ENCODE peak calls at places on chromosome 3, in four cellular contexts. One of them, this sample, is unnamed.

GRCh38 chr3:33074217-33075067 is 22.5 kb downstream of the GLB1 start:
- DNase-seq in choroid plexus epithelial cell: peak
- DNase-seq in AG09309: peak
- DNase-seq in Caco-2: peak
- DNase-seq in this sample: peak

GRCh38 chr3:157442729-157443128 is 6.1 kb downstream of the PTX3 start:
- DNase-seq in choroid plexus epithelial cell: peak
- DNase-seq in AG09309: no peak
- DNase-seq in Caco-2: no peak
- DNase-seq in this sample: no peak

GRCh38 chr3:15276028-15276717 is 56.2 kb downstream of the SH3BP5 start:
- DNase-seq in choroid plexus epithelial cell: no peak
- DNase-seq in AG09309: no peak
- DNase-seq in Caco-2: no peak
- DNase-seq in this sample: no peak

GRCh38 chr3:103295974-103296570 is 861.3 kb downstream of the ZPLD1 start:
- DNase-seq in choroid plexus epithelial cell: peak
- DNase-seq in AG09309: peak
- DNase-seq in Caco-2: no peak
- DNase-seq in this sample: peak

GRCh38 chr3:135801018-135801417 is 164.5 kb upstream of the PPP2R3A start:
- DNase-seq in choroid plexus epithelial cell: no peak
- DNase-seq in AG09309: no peak
- DNase-seq in Caco-2: no peak
- DNase-seq in this sample: no peak

GRCh38 chr3:107574650-107575049 is 51.9 kb downstream of the BBX start:
- DNase-seq in choroid plexus epithelial cell: peak
- DNase-seq in AG09309: no peak
- DNase-seq in Caco-2: no peak
- DNase-seq in this sample: peak

GRCh38 chr3:9183011-9183410 is 66.4 kb downstream of the SRGAP3 start:
- DNase-seq in choroid plexus epithelial cell: no peak
- DNase-seq in AG09309: no peak
- DNase-seq in Caco-2: no peak
- DNase-seq in this sample: no peak

GRCh38 chr3:180693656-180694055 is 14.4 kb upstream of the CCDC39 start:
- DNase-seq in choroid plexus epithelial cell: no peak
- DNase-seq in AG09309: no peak
- DNase-seq in Caco-2: no peak
- DNase-seq in this sample: no peak

GRCh38 chr3:29690954-29691353 is 410.1 kb downstream of the RBMS3 start:
- DNase-seq in choroid plexus epithelial cell: no peak
- DNase-seq in AG09309: no peak
- DNase-seq in Caco-2: no peak
- DNase-seq in this sample: no peak

GRCh38 chr3:189772584-189772983 is 141.4 kb downstream of the TP63 start:
- DNase-seq in choroid plexus epithelial cell: no peak
- DNase-seq in AG09309: peak
- DNase-seq in Caco-2: peak
- DNase-seq in this sample: no peak

GRCh38 chr3:142028174-142028833 is 121.0 kb downstream of the TFDP2 start:
- DNase-seq in choroid plexus epithelial cell: peak
- DNase-seq in AG09309: peak
- DNase-seq in Caco-2: no peak
- DNase-seq in this sample: peak

GRCh38 chr3:16467368-16467767 is 46.1 kb downstream of the RFTN1 start:
- DNase-seq in choroid plexus epithelial cell: no peak
- DNase-seq in AG09309: no peak
- DNase-seq in Caco-2: no peak
- DNase-seq in this sample: no peak

GRCh38 chr3:13069495-13069894 is 3.7 kb downstream of the IQSEC1 start:
- DNase-seq in choroid plexus epithelial cell: no peak
- DNase-seq in AG09309: no peak
- DNase-seq in Caco-2: no peak
- DNase-seq in this sample: no peak

GRCh38 chr3:190308154-190308553 is 14.1 kb downstream of the CLDN1 start:
- DNase-seq in choroid plexus epithelial cell: no peak
- DNase-seq in AG09309: no peak
- DNase-seq in Caco-2: no peak
- DNase-seq in this sample: no peak

GRCh38 chr3:25153130-25153529 is 274.9 kb upstream of the RARB start:
- DNase-seq in choroid plexus epithelial cell: no peak
- DNase-seq in AG09309: no peak
- DNase-seq in Caco-2: no peak
- DNase-seq in this sample: peak

GRCh38 chr3:94928921-94929320 is 866.1 kb downstream of the NSUN3 start:
- DNase-seq in choroid plexus epithelial cell: peak
- DNase-seq in AG09309: no peak
- DNase-seq in Caco-2: peak
- DNase-seq in this sample: peak

DNA sequence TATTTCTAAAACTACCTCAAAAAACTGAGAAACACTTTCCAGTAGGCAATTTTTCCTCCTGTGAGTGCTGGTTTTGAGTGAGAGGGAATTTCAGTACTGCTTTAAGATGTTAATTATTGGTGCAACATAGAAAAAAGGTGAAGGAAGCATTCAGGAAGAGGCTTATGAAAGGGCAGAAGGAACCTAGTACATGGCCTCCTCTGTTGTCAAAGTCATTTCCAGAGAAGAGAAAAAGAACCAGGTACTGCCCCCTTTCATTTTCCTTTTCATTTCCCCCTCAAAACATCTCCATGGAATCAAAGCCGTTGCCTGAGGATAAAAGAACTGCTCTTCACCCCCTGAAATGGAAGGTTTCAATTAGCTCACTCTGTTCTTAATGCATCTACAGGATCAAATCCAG is 19.8 kb downstream of the RARRES1 start:
- DNase-seq in choroid plexus epithelial cell: no peak
- DNase-seq in AG09309: no peak
- DNase-seq in Caco-2: no peak
- DNase-seq in this sample: no peak
- TF ChIP-seq CTCF in choroid plexus epithelial cell: no peak
- TF ChIP-seq CTCF in AG09309: no peak
- TF ChIP-seq CTCF in Caco-2: no peak
- TF ChIP-seq CTCF in this sample: no peak

GRCh38 chr3:182910939-182911781 is 69.2 kb downstream of the DCUN1D1 start:
- DNase-seq in choroid plexus epithelial cell: no peak
- DNase-seq in AG09309: no peak
- DNase-seq in Caco-2: no peak
- DNase-seq in this sample: no peak
- H3K4me3 ChIP-seq in choroid plexus epithelial cell: no peak
- H3K4me3 ChIP-seq in AG09309: no peak
- H3K4me3 ChIP-seq in Caco-2: no peak
- H3K4me3 ChIP-seq in this sample: no peak

GRCh38 chr3:45054196-45054857 is 28.2 kb downstream of the CLEC3B start:
- DNase-seq in choroid plexus epithelial cell: peak
- DNase-seq in AG09309: peak
- DNase-seq in Caco-2: no peak
- DNase-seq in this sample: peak

GRCh38 chr3:45056608-45057301 is 30.7 kb downstream of the CLEC3B start:
- DNase-seq in choroid plexus epithelial cell: peak
- DNase-seq in AG09309: no peak
- DNase-seq in Caco-2: no peak
- DNase-seq in this sample: no peak

GRCh38 chr3:45055032-45055410 is 28.9 kb downstream of the CLEC3B start:
- DNase-seq in choroid plexus epithelial cell: peak
- DNase-seq in AG09309: no peak
- DNase-seq in Caco-2: no peak
- DNase-seq in this sample: peak

GRCh38 chr3:45057557-45057956 is 31.5 kb downstream of the CLEC3B start:
- DNase-seq in choroid plexus epithelial cell: no peak
- DNase-seq in AG09309: no peak
- DNase-seq in Caco-2: no peak
- DNase-seq in this sample: peak

GRCh38 chr3:45055411-45056143 is 29.5 kb downstream of the CLEC3B start:
- DNase-seq in choroid plexus epithelial cell: peak
- DNase-seq in AG09309: no peak
- DNase-seq in Caco-2: peak
- DNase-seq in this sample: no peak
- TF ChIP-seq CTCF in choroid plexus epithelial cell: peak
- TF ChIP-seq CTCF in AG09309: peak
- TF ChIP-seq CTCF in Caco-2: peak
- TF ChIP-seq CTCF in this sample: peak

DNA sequence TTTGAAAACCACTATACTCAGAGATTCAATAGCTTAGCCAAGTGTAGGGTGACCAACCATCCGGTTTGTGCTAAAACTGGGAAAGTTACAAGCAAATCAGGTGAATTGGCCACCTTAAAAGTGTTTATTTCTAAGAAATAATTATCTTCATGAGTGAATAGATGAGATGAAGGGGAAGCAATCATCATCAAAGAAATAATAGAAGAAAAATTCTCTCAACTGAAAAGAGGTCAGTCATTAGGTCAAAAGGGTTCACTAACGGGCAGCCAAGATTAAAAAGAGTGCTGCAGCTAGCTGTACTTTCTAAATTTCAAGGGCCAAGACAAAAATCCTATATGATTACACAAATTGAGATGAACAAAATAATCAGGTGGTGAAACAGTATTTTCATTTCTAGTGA is 34.9 kb upstream of the TSC22D2 start:
- DNase-seq in choroid plexus epithelial cell: no peak
- DNase-seq in AG09309: no peak
- DNase-seq in Caco-2: no peak
- DNase-seq in this sample: no peak
- H3K4me3 ChIP-seq in choroid plexus epithelial cell: no peak
- H3K4me3 ChIP-seq in AG09309: no peak
- H3K4me3 ChIP-seq in Caco-2: no peak
- H3K4me3 ChIP-seq in this sample: no peak